ENCODE peak calls at places on chromosomes 11 and 22, in ten cellular contexts. One of them, this sample, is unnamed.

GRCh38 chr11:78564037-78564888 is 10.4 kb downstream of the NARS2 start:
- DNase-seq in testis: peak
- DNase-seq in iPS DF 6.9: no peak
- DNase-seq in neuronal stem cell: peak
- DNase-seq in fibroblast of lung: peak
- DNase-seq in esophagus muscularis mucosa: no peak
- DNase-seq in brain microvascular endothelial cell: peak
- DNase-seq in lower lobe of right lung: no peak
- DNase-seq in tibial artery: no peak
- DNase-seq in endothelial cell of umbilical vein: peak
- DNase-seq in this sample: no peak

GRCh38 chr22:46115755-46116490 is 34.4 kb upstream of the PPARA start:
- DNase-seq in esophagus muscularis mucosa: no peak
- DNase-seq in lower lobe of right lung: no peak
- DNase-seq in iPS DF 6.9: no peak
- DNase-seq in brain microvascular endothelial cell: no peak
- DNase-seq in fibroblast of lung: no peak
- DNase-seq in tibial artery: peak
- DNase-seq in testis: no peak
- DNase-seq in neuronal stem cell: no peak
- DNase-seq in endothelial cell of umbilical vein: no peak
- DNase-seq in this sample: peak

GRCh38 chr22:32309585-32310251 is 47.9 kb upstream of the RFPL3 start:
- DNase-seq in iPS DF 6.9: no peak
- DNase-seq in testis: peak
- DNase-seq in esophagus muscularis mucosa: peak
- DNase-seq in endothelial cell of umbilical vein: no peak
- DNase-seq in brain microvascular endothelial cell: no peak
- DNase-seq in neuronal stem cell: no peak
- DNase-seq in fibroblast of lung: no peak
- DNase-seq in tibial artery: no peak
- DNase-seq in lower lobe of right lung: no peak
- DNase-seq in this sample: no peak

GRCh38 chr11:118618991-118619375 is 11.6 kb downstream of the PHLDB1 start:
- DNase-seq in tibial artery: peak
- DNase-seq in iPS DF 6.9: no peak
- DNase-seq in esophagus muscularis mucosa: no peak
- DNase-seq in lower lobe of right lung: peak
- DNase-seq in neuronal stem cell: no peak
- DNase-seq in fibroblast of lung: peak
- DNase-seq in endothelial cell of umbilical vein: peak
- DNase-seq in brain microvascular endothelial cell: peak
- DNase-seq in testis: peak
- DNase-seq in this sample: no peak

GRCh38 chr11:102111787-102112653 is 1.8 kb downstream of the YAP1 start:
- DNase-seq in lower lobe of right lung: no peak
- DNase-seq in neuronal stem cell: no peak
- DNase-seq in brain microvascular endothelial cell: peak
- DNase-seq in endothelial cell of umbilical vein: peak
- DNase-seq in tibial artery: peak
- DNase-seq in esophagus muscularis mucosa: no peak
- DNase-seq in fibroblast of lung: peak
- DNase-seq in testis: peak
- DNase-seq in iPS DF 6.9: no peak
- DNase-seq in this sample: peak

GRCh38 chr11:125165664-125166346 is 1.3 kb downstream of the PKNOX2 start:
- DNase-seq in endothelial cell of umbilical vein: no peak
- DNase-seq in neuronal stem cell: no peak
- DNase-seq in testis: no peak
- DNase-seq in esophagus muscularis mucosa: no peak
- DNase-seq in iPS DF 6.9: no peak
- DNase-seq in lower lobe of right lung: no peak
- DNase-seq in tibial artery: no peak
- DNase-seq in fibroblast of lung: peak
- DNase-seq in brain microvascular endothelial cell: no peak
- DNase-seq in this sample: no peak

GRCh38 chr22:23911318-23911980 is 17.3 kb downstream of the MIF start:
- DNase-seq in brain microvascular endothelial cell: no peak
- DNase-seq in iPS DF 6.9: no peak
- DNase-seq in tibial artery: peak
- DNase-seq in testis: no peak
- DNase-seq in esophagus muscularis mucosa: no peak
- DNase-seq in lower lobe of right lung: no peak
- DNase-seq in endothelial cell of umbilical vein: no peak
- DNase-seq in neuronal stem cell: no peak
- DNase-seq in fibroblast of lung: no peak
- DNase-seq in this sample: no peak

GRCh38 chr11:122853261-122853660 is 15.0 kb downstream of the CRTAM start:
- DNase-seq in testis: no peak
- DNase-seq in neuronal stem cell: no peak
- DNase-seq in brain microvascular endothelial cell: no peak
- DNase-seq in endothelial cell of umbilical vein: no peak
- DNase-seq in tibial artery: no peak
- DNase-seq in fibroblast of lung: no peak
- DNase-seq in esophagus muscularis mucosa: no peak
- DNase-seq in lower lobe of right lung: no peak
- DNase-seq in iPS DF 6.9: no peak
- DNase-seq in this sample: no peak

GRCh38 chr11:115676206-115676605 is 172.0 kb upstream of the CADM1 start:
- DNase-seq in tibial artery: no peak
- DNase-seq in iPS DF 6.9: no peak
- DNase-seq in endothelial cell of umbilical vein: no peak
- DNase-seq in esophagus muscularis mucosa: no peak
- DNase-seq in brain microvascular endothelial cell: no peak
- DNase-seq in fibroblast of lung: no peak
- DNase-seq in neuronal stem cell: no peak
- DNase-seq in lower lobe of right lung: no peak
- DNase-seq in testis: no peak
- DNase-seq in this sample: no peak

GRCh38 chr22:19648419-19648929 is 65.8 kb upstream of the SEPTIN5 start:
- DNase-seq in endothelial cell of umbilical vein: peak
- DNase-seq in esophagus muscularis mucosa: no peak
- DNase-seq in testis: no peak
- DNase-seq in lower lobe of right lung: no peak
- DNase-seq in tibial artery: no peak
- DNase-seq in brain microvascular endothelial cell: no peak
- DNase-seq in iPS DF 6.9: no peak
- DNase-seq in neuronal stem cell: no peak
- DNase-seq in fibroblast of lung: peak
- DNase-seq in this sample: no peak

GRCh38 chr22:43840851-43841250 is 21.5 kb downstream of the SULT4A1 start:
- DNase-seq in brain microvascular endothelial cell: no peak
- DNase-seq in esophagus muscularis mucosa: no peak
- DNase-seq in neuronal stem cell: no peak
- DNase-seq in testis: no peak
- DNase-seq in tibial artery: no peak
- DNase-seq in fibroblast of lung: no peak
- DNase-seq in iPS DF 6.9: no peak
- DNase-seq in lower lobe of right lung: no peak
- DNase-seq in endothelial cell of umbilical vein: no peak
- DNase-seq in this sample: no peak

GRCh38 chr11:10385696-10386095 is 69.4 kb upstream of the AMPD3 start:
- DNase-seq in fibroblast of lung: peak
- DNase-seq in lower lobe of right lung: no peak
- DNase-seq in brain microvascular endothelial cell: no peak
- DNase-seq in neuronal stem cell: no peak
- DNase-seq in tibial artery: no peak
- DNase-seq in testis: peak
- DNase-seq in esophagus muscularis mucosa: peak
- DNase-seq in iPS DF 6.9: no peak
- DNase-seq in endothelial cell of umbilical vein: no peak
- DNase-seq in this sample: no peak
- H3K27ac ChIP-seq in fibroblast of lung: peak
- H3K27ac ChIP-seq in lower lobe of right lung: peak
- H3K27ac ChIP-seq in brain microvascular endothelial cell: no peak
- H3K27ac ChIP-seq in neuronal stem cell: no peak
- H3K27ac ChIP-seq in tibial artery: no peak
- H3K27ac ChIP-seq in testis: no peak
- H3K27ac ChIP-seq in esophagus muscularis mucosa: peak
- H3K27ac ChIP-seq in iPS DF 6.9: no peak
- H3K27ac ChIP-seq in endothelial cell of umbilical vein: no peak
- H3K27ac ChIP-seq in this sample: no peak

DNA sequence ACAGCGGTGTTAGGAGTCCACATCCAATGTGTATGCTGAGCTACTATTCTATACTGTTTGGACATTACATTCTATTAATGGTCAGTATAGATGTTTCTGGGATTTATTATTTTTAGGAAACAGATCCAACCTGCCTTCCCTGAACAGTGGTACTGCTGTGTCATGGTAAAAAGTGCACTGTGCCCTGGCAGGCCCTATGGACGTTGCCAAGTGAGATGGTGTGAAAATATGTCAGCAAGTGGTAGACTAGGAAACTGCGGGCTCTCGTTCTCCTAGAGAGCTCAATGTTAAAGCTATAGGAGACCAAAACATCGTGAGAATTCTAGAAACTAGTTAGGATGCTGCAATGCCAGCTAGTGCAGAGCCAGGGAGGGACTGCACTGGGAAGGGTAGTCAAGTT is 26.0 kb upstream of the CYP2D6 start:
- DNase-seq in esophagus muscularis mucosa: no peak
- DNase-seq in neuronal stem cell: no peak
- DNase-seq in endothelial cell of umbilical vein: no peak
- DNase-seq in fibroblast of lung: no peak
- DNase-seq in brain microvascular endothelial cell: no peak
- DNase-seq in testis: no peak
- DNase-seq in tibial artery: no peak
- DNase-seq in iPS DF 6.9: no peak
- DNase-seq in lower lobe of right lung: no peak
- DNase-seq in this sample: no peak
- H3K27ac ChIP-seq in esophagus muscularis mucosa: no peak
- H3K27ac ChIP-seq in neuronal stem cell: no peak
- H3K27ac ChIP-seq in endothelial cell of umbilical vein: no peak
- H3K27ac ChIP-seq in fibroblast of lung: no peak
- H3K27ac ChIP-seq in brain microvascular endothelial cell: no peak
- H3K27ac ChIP-seq in testis: no peak
- H3K27ac ChIP-seq in tibial artery: no peak
- H3K27ac ChIP-seq in iPS DF 6.9: no peak
- H3K27ac ChIP-seq in lower lobe of right lung: no peak
- H3K27ac ChIP-seq in this sample: no peak

DNA sequence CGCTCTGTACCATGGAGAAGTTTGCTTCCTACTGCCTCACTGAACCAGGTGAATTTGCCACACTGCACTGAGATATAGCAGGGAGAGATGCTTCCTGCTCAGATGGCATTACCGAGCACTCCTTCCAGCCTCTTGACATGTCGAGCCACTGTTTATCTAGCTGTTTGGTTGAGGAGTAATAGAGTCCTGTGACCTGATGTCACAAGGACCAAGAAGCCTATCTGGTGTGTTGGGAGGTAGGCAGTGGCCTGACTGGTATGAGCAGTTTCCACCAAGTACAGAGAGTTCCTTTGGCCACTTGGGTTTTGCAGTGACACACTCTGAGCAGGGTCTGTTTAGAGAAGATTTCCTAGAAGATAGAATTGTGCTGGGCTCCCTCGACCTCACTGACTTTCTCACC is 5.2 kb downstream of the ACAD8 start:
- DNase-seq in testis: no peak
- DNase-seq in iPS DF 6.9: no peak
- DNase-seq in endothelial cell of umbilical vein: no peak
- DNase-seq in brain microvascular endothelial cell: no peak
- DNase-seq in lower lobe of right lung: no peak
- DNase-seq in esophagus muscularis mucosa: no peak
- DNase-seq in tibial artery: no peak
- DNase-seq in fibroblast of lung: no peak
- DNase-seq in neuronal stem cell: no peak
- DNase-seq in this sample: peak
- H3K27ac ChIP-seq in testis: no peak
- H3K27ac ChIP-seq in iPS DF 6.9: no peak
- H3K27ac ChIP-seq in endothelial cell of umbilical vein: no peak
- H3K27ac ChIP-seq in brain microvascular endothelial cell: no peak
- H3K27ac ChIP-seq in lower lobe of right lung: no peak
- H3K27ac ChIP-seq in esophagus muscularis mucosa: no peak
- H3K27ac ChIP-seq in tibial artery: no peak
- H3K27ac ChIP-seq in fibroblast of lung: no peak
- H3K27ac ChIP-seq in neuronal stem cell: no peak
- H3K27ac ChIP-seq in this sample: no peak

GRCh38 chr11:819129-819931 is 616 bp downstream of the PNPLA2 start:
- DNase-seq in brain microvascular endothelial cell: peak
- DNase-seq in esophagus muscularis mucosa: peak
- DNase-seq in iPS DF 6.9: no peak
- DNase-seq in testis: peak
- DNase-seq in tibial artery: peak
- DNase-seq in neuronal stem cell: peak
- DNase-seq in lower lobe of right lung: peak
- DNase-seq in endothelial cell of umbilical vein: peak
- DNase-seq in fibroblast of lung: peak
- DNase-seq in this sample: peak

GRCh38 chr11:821513-822371 is 3.0 kb downstream of the PNPLA2 start:
- DNase-seq in esophagus muscularis mucosa: no peak
- DNase-seq in testis: no peak
- DNase-seq in neuronal stem cell: no peak
- DNase-seq in endothelial cell of umbilical vein: no peak
- DNase-seq in lower lobe of right lung: peak
- DNase-seq in tibial artery: no peak
- DNase-seq in iPS DF 6.9: no peak
- DNase-seq in brain microvascular endothelial cell: no peak
- DNase-seq in fibroblast of lung: no peak
- DNase-seq in this sample: no peak

GRCh38 chr11:820655-821512 is 2.2 kb downstream of the PNPLA2 start:
- DNase-seq in iPS DF 6.9: no peak
- DNase-seq in brain microvascular endothelial cell: no peak
- DNase-seq in tibial artery: peak
- DNase-seq in lower lobe of right lung: peak
- DNase-seq in fibroblast of lung: peak
- DNase-seq in endothelial cell of umbilical vein: peak
- DNase-seq in testis: no peak
- DNase-seq in esophagus muscularis mucosa: no peak
- DNase-seq in neuronal stem cell: no peak
- DNase-seq in this sample: peak

GRCh38 chr11:818396-819128 is at the start of gene PNPLA2:
- DNase-seq in testis: no peak
- DNase-seq in endothelial cell of umbilical vein: no peak
- DNase-seq in lower lobe of right lung: no peak
- DNase-seq in brain microvascular endothelial cell: no peak
- DNase-seq in tibial artery: no peak
- DNase-seq in fibroblast of lung: peak
- DNase-seq in iPS DF 6.9: no peak
- DNase-seq in esophagus muscularis mucosa: no peak
- DNase-seq in neuronal stem cell: no peak
- DNase-seq in this sample: no peak

DNA sequence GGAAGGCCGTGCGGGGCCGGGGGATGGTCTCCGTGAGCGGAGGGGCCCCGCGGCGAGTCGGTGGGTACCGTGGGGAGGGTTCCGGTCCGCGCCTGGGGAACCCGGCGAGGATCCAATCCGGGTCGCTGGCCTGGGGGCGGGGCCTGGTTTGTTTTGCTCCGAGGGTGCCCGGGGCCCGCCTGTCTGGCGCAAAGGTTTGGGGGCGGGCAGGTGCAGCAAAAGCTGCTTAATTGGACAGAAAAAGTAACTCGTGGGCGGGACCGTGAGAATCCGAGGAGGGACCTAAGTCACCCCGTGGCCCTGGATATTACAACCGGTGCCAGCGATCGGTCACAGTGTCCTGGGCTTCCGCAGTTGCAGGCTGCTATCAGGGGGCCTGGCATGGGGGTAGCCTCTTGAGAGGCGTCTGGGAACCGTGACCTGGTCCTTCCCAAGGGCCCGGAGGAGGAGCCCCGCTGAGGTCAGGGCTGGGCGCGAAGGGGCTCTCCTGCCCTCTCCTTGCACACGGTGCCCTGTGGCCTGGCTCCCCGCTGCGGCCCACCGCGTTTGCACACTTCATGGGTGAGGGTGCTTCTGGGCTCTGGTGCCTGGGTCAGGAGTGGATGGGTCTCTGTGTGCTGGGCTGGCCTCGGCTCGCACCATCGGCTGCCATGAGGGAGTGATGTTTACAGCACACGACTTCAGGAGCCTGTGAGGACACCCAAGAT is 1.4 kb downstream of the PNPLA2 start:
- DNase-seq in iPS DF 6.9: no peak
- DNase-seq in neuronal stem cell: no peak
- DNase-seq in tibial artery: peak
- DNase-seq in fibroblast of lung: peak
- DNase-seq in testis: peak
- DNase-seq in lower lobe of right lung: peak
- DNase-seq in esophagus muscularis mucosa: peak
- DNase-seq in brain microvascular endothelial cell: no peak
- DNase-seq in endothelial cell of umbilical vein: peak
- DNase-seq in this sample: peak
- H3K27ac ChIP-seq in iPS DF 6.9: no peak
- H3K27ac ChIP-seq in neuronal stem cell: no peak
- H3K27ac ChIP-seq in tibial artery: peak
- H3K27ac ChIP-seq in fibroblast of lung: peak
- H3K27ac ChIP-seq in testis: peak
- H3K27ac ChIP-seq in lower lobe of right lung: peak
- H3K27ac ChIP-seq in esophagus muscularis mucosa: peak
- H3K27ac ChIP-seq in brain microvascular endothelial cell: peak
- H3K27ac ChIP-seq in endothelial cell of umbilical vein: peak
- H3K27ac ChIP-seq in this sample: peak

This sample was measured in upper lobe of left lung.